ENCODE peak calls at places on chromosome 14, in six cellular contexts. O is effector memory CD4-positive, alpha-beta T cell; D is osteoblast; U is lower lobe of right lung; T is fibroblast of lung; N is cardiac muscle cell. G is an unnamed sample.
A peak's percentile ranks its signal among the peaks of the same experiment; 100 is the strongest.

GRCh38 chr14:44820230-44820964 is 141.3 kb downstream of the KLHL28 start:
- DNase-seq in N (no peak), O (no peak), D (no peak), T (no peak), U (no peak), G (peak; percentile 77)

GRCh38 chr14:55347040-55347439 is 64.6 kb downstream of the ATG14 start:
- DNase-seq in N (no peak), U (no peak), D (no peak), T (no peak), O (no peak), G (no peak)

GRCh38 chr14:95409472-95410307 is 90.0 kb upstream of the CLMN start:
- DNase-seq in O (no peak), N (no peak), D (no peak), T (no peak), U (no peak), G (no peak)

GRCh38 chr14:73815849-73816816 is 35.5 kb upstream of the PTGR2 start:
- DNase-seq in U (no peak), O (no peak), T (peak; percentile 74), N (no peak), D (no peak), G (no peak)

GRCh38 chr14:71363961-71364360 is 456.7 kb downstream of the PCNX1 start:
- DNase-seq in U (no peak), N (peak; percentile 80), O (no peak), D (no peak), T (peak; percentile 92), G (peak; percentile 44)

GRCh38 chr14:21467620-21468019 is 9.1 kb downstream of the RAB2B start:
- DNase-seq in U (no peak), N (peak; percentile 91), T (peak; percentile 97), O (no peak), D (peak; percentile 71), G (no peak)

GRCh38 chr14:99270491-99271287 is 1.3 kb downstream of the BCL11B start:
- DNase-seq in U (no peak), N (no peak), T (no peak), D (peak; percentile 86), O (no peak), G (no peak)

GRCh38 chr14:90483551-90483950 is 86.7 kb downstream of the CALM1 start:
- DNase-seq in O (no peak), T (no peak), N (no peak), D (no peak), U (no peak), G (no peak)

GRCh38 chr14:58055497-58055896 is 96.5 kb downstream of the ARMH4 start:
- DNase-seq in N (no peak), D (no peak), U (no peak), O (no peak), T (no peak), G (no peak)

GRCh38 chr14:61203059-61203753 is 77.9 kb downstream of the TMEM30B start:
- DNase-seq in U (no peak), O (no peak), T (no peak), D (no peak), N (no peak), G (no peak)

GRCh38 chr14:55122441-55122986 is 6.5 kb upstream of the LGALS3 start:
- DNase-seq in T (peak; percentile 63), N (peak; percentile 73), U (peak; percentile 71), D (no peak), O (no peak), G (peak; percentile 90)

GRCh38 chr14:62614117-62614516 is 431.1 kb downstream of the KCNH5 start:
- DNase-seq in U (no peak), O (no peak), D (no peak), T (no peak), N (no peak), G (no peak)

GRCh38 chr14:77653473-77653872 is 37.0 kb upstream of the SPTLC2 start:
- DNase-seq in T (no peak), N (no peak), D (no peak), O (no peak), U (no peak), G (no peak)

GRCh38 chr14:100824156-100824555 is 1.8 kb upstream of the MEG3 start:
- DNase-seq in T (peak; percentile 70), N (peak; percentile 73), D (peak; percentile 76), O (no peak), U (no peak), G (peak; percentile 80)

DNA sequence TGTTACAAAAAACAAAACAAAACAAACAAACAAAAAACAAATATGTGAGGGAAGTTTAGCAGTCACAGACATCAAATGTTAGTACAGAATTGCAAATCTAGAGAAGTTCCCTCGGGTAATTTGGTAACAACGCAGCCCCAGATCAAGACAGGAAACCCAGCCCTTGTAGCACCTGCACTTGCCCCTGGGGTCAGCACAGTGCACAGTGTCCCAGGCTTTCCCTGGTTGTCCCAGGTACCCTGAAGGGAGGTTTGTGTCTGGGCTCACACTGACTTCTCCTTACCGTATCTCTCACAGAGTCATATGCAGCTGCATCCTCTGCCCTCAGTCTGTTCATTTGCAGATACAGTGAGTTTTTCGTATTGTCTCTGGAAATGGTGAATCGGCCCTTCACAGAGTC is 528.9 kb downstream of the TMEM121 start:
- DNase-seq in T (no peak), D (peak; percentile 3), U (no peak), N (no peak), O (no peak), G (no peak)
- H3K9me3 ChIP-seq in T (no peaks in the 10 kb centered on the region), D (no peaks in the 10 kb centered on the region), U (no peaks in the 10 kb centered on the region), N (no peaks in the 10 kb centered on the region), O (no peaks in the 10 kb centered on the region), G (no peaks in the 10 kb centered on the region)

GRCh38 chr14:38549549-38549948 is 293.7 kb upstream of the CLEC14A start:
- DNase-seq in D (no peak), T (no peak), O (no peak), N (no peak), U (no peak), G (no peak)
- H3K27ac ChIP-seq in D (no peak overlapping the region), T (no peak overlapping the region), O (no peak overlapping the region), N (no peak overlapping the region), U (no peak overlapping the region), G (no peak overlapping the region)

GRCh38 chr14:68616255-68616902 is 176.5 kb downstream of the ZFP36L1 start:
- DNase-seq in N (peak; percentile 53), T (peak; percentile 63), O (no peak), U (no peak), D (no peak), G (no peak)
- H3K9me3 ChIP-seq in N (peaks cover 3% of the 10 kb centered on the region), T (no peaks in the 10 kb centered on the region), O (peaks cover 8% of the 10 kb centered on the region), U (peaks cover 43% of the 10 kb centered on the region), D (peaks cover 9% of the 10 kb centered on the region), G (no peaks in the 10 kb centered on the region)

GRCh38 chr14:52552063-52552988 is at the start of the genes GPR137C and TXNDC16:
- DNase-seq in D (peak; percentile 99), N (peak; percentile 100), U (peak; percentile 100), O (peak; percentile 99), T (peak; percentile 99), G (peak; percentile 100)
- H3K27ac ChIP-seq in D (peak within 1 kb of the TSS; percentile 84), N (peak within 1 kb of the TSS; percentile 94), U (peak within 1 kb of the TSS; percentile 89), O (peak within 1 kb of the TSS; percentile 80), T (peak within 1 kb of the TSS; percentile 65), G (peak within 1 kb of the TSS; percentile 93)

DNA sequence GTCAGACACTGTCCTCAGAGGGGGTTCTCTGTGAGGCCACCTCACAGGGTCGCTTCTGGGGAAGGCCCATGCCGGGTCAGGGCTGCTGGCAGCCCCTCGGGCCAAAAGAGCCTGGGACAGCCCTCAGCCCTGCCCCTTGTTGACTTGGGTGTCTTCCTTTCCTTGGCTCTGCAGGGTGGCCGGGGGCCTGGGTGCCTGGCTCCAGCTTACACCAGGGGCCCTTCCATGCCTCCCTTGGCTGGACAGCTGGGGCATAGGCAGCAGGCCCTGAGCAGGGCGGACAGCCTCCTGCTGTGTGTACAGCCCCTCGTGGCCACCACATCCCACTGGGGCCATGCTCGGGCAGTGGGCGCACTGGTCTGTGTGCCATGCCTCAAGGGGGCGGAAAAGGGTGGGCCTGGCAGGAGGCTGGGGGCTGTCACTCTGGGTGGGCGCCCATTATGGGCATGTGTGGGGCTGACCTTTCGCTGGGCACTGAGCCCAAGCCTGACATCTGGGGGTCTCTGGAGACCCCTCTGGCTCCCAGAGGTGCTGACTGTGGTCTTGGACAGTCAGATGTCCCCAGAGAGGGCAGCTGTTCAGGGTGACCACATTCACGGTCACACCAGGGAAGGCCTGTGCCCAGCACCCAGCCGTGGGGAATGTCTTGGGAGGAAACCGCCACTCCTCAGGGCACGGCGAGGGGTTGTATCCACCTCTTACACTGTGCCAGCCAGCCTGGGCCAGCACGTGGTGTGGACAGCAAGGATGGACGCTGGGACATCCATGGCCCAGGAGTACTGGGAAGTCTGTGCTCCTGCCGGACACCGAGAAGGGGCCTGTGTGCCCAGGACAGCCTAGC is 313.3 kb downstream of the TMEM121 start:
- DNase-seq in T (no peak), U (no peak), D (peak; percentile 51), O (no peak), N (no peak), G (no peak)
- H3K9me3 ChIP-seq in T (no peaks in the 10 kb centered on the region), U (no peaks in the 10 kb centered on the region), D (no peaks in the 10 kb centered on the region), O (no peaks in the 10 kb centered on the region), N (no peaks in the 10 kb centered on the region), G (no peaks in the 10 kb centered on the region)

DNA sequence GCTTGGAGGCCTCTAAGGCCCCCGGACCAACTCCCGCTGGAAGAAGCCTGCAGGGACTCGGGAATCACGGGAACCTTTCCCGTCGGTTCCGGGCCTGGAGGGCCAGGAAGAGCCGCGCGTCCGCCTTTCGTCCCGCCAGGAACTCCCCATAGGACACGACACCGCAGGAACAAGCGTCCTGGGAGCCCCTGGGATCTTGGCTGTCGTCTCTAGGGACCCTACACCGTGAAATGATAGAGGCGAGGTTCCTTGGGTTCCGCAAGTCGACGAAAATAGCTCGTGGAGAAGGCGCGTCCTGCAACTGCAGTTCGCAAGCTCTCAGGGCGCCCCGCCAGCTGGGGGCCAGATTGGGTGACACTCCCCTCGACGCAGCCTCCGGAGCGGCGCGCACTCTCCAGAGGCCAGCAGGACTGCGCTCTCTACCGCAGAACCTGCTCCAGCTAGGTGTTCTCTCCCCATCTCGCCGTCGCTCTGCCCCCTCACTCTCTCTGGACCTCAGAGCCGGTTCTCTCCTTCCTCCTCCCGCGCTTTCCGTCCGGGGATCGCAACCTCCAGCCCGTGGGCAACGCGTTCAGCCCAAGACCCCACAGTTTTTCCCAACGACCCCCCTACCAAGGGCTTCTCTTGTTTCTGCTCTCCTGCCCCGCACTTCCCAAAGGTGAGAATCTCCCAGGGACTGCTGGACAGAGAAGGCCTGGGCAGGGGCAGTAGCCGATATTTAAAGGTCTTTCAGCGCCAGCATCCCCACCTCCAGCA is 776 bp downstream of the BMP4 start:
- DNase-seq in O (no peak), T (peak; percentile 56), D (no peak), U (peak; percentile 72), N (peak; percentile 28), G (no peak)
- H3K27ac ChIP-seq in O (no peak overlapping the region), T (peak overlapping the region; percentile 19), D (no peak overlapping the region), U (peak overlapping the region; percentile 84), N (no peak overlapping the region), G (no peak overlapping the region)

GRCh38 chr14:106013879-106014376 is 487.5 kb downstream of the TMEM121 start:
- DNase-seq in T (no peak), D (no peak), O (no peak), U (no peak), N (no peak), G (no peak)

GRCh38 chr14:106010783-106011182 is 484.4 kb downstream of the TMEM121 start:
- DNase-seq in O (no peak), T (no peak), U (no peak), D (no peak), N (no peak), G (no peak)
- H3K9me3 ChIP-seq in O (no peaks in the 10 kb centered on the region), T (no peaks in the 10 kb centered on the region), U (no peaks in the 10 kb centered on the region), D (no peaks in the 10 kb centered on the region), N (no peaks in the 10 kb centered on the region), G (no peaks in the 10 kb centered on the region)